ENCODE peak calls at places on chromosome 10, in six cellular contexts. One of them, this sample, is unnamed.

GRCh38 chr10:65620404-65621048 is 1305.3 kb upstream of the LRRTM3 start:
- DNase-seq in B cell: no peak
- DNase-seq in AG10803: no peak
- DNase-seq in neural crest cell: no peak
- DNase-seq in AG04449: no peak
- DNase-seq in BJ: no peak
- DNase-seq in this sample: no peak

GRCh38 chr10:131819241-131820072 is 81.4 kb upstream of the PPP2R2D start:
- DNase-seq in B cell: no peak
- DNase-seq in AG10803: no peak
- DNase-seq in neural crest cell: no peak
- DNase-seq in AG04449: no peak
- DNase-seq in BJ: no peak
- DNase-seq in this sample: peak; percentile 49

GRCh38 chr10:123804716-123805115 is 86.9 kb downstream of the CPXM2 start:
- DNase-seq in B cell: no peak
- DNase-seq in AG10803: peak; percentile 89
- DNase-seq in neural crest cell: no peak
- DNase-seq in AG04449: peak; percentile 47
- DNase-seq in BJ: peak; percentile 37
- DNase-seq in this sample: no peak

GRCh38 chr10:80443531-80443974 is 10.6 kb upstream of the TSPAN14 start:
- DNase-seq in B cell: no peak
- DNase-seq in AG10803: peak; percentile 35
- DNase-seq in neural crest cell: no peak
- DNase-seq in AG04449: no peak
- DNase-seq in BJ: no peak
- DNase-seq in this sample: no peak

GRCh38 chr10:12358863-12359647 is 9.7 kb downstream of the CAMK1D start:
- DNase-seq in B cell: no peak
- DNase-seq in AG10803: no peak
- DNase-seq in neural crest cell: no peak
- DNase-seq in AG04449: no peak
- DNase-seq in BJ: no peak
- DNase-seq in this sample: no peak

GRCh38 chr10:130747946-130748345 is 563.6 kb downstream of the TCERG1L start:
- DNase-seq in B cell: no peak
- DNase-seq in AG10803: no peak
- DNase-seq in neural crest cell: no peak
- DNase-seq in AG04449: no peak
- DNase-seq in BJ: no peak
- DNase-seq in this sample: no peak

GRCh38 chr10:11863353-11864105 is 40.4 kb downstream of the PROSER2 start:
- DNase-seq in B cell: peak; percentile 69
- DNase-seq in AG10803: no peak
- DNase-seq in neural crest cell: no peak
- DNase-seq in AG04449: no peak
- DNase-seq in BJ: no peak
- DNase-seq in this sample: no peak

GRCh38 chr10:71623098-71623985 is 96.2 kb downstream of the C10orf105 start:
- DNase-seq in B cell: no peak
- DNase-seq in AG10803: peak; percentile 48
- DNase-seq in neural crest cell: peak; percentile 28
- DNase-seq in AG04449: no peak
- DNase-seq in BJ: no peak
- DNase-seq in this sample: peak; percentile 25

GRCh38 chr10:132396495-132397035 is 435 bp upstream of the PWWP2B start:
- DNase-seq in B cell: peak; percentile 71
- DNase-seq in AG10803: peak; percentile 42
- DNase-seq in neural crest cell: peak; percentile 53
- DNase-seq in AG04449: no peak
- DNase-seq in BJ: no peak
- DNase-seq in this sample: peak; percentile 78

GRCh38 chr10:33661580-33662269 is 327.3 kb upstream of the NRP1 start:
- DNase-seq in B cell: no peak
- DNase-seq in AG10803: peak; percentile 98
- DNase-seq in neural crest cell: peak; percentile 3
- DNase-seq in AG04449: no peak
- DNase-seq in BJ: peak; percentile 67
- DNase-seq in this sample: no peak

DNA sequence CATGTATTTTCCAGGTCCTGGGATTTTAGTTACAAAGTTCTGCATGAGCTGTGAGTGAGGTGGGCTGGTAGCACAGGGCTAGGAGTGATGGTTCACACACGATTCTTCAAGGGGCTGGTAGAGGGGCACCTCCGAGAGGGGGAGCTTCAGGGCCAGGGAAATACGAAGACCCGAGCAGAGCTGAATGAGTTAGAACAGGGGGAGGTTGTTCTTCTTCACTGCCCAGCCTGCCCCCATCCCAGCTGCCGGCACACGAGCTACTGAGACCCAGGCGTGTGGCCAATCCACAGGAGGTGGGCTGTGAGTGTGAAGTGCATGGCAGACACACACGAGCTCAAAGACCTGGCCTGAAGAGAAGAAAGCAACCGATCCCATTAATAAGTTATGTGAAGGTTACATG is 256.1 kb upstream of the ZNF32 start:
- DNase-seq in B cell: no peak
- DNase-seq in AG10803: no peak
- DNase-seq in neural crest cell: no peak
- DNase-seq in AG04449: no peak
- DNase-seq in BJ: no peak
- DNase-seq in this sample: no peak
- TF ChIP-seq CTCF in B cell: no peak
- TF ChIP-seq CTCF in AG10803: no peak
- TF ChIP-seq CTCF in neural crest cell: no peak
- TF ChIP-seq CTCF in AG04449: no peak
- TF ChIP-seq CTCF in BJ: no peak
- TF ChIP-seq CTCF in this sample: no peak

DNA sequence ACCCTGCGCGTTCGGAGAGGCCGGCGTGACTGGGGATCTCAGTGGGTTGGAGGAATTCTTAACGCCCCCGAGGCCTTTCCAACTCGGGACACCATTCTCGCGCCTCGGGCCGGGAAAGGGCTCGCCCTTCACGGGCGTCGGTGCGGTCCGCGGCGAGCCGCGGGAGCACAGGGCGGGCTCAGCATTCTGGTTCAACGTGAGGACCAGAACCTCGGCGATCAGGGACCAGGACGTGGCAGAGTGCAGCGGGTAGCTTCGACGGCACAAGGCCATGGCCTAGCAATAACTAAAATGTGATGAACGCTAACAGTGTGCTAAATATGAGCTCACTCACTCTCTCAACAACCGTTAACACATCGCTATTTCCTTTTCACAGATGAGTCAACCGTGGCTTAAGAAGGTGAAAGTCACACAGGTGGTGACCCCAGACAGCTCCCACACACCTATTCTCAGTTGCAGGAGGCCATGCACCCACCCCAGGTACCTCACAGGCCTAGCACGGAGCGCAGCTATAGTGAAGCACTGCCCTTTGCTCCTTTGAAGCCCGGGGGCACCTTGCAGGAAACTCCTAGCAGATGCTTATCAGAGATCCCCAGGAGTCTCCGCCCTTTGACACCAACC is 4.5 kb upstream of the EMX2 start:
- DNase-seq in B cell: no peak
- DNase-seq in AG10803: peak; percentile 68
- DNase-seq in neural crest cell: no peak
- DNase-seq in AG04449: no peak
- DNase-seq in BJ: no peak
- DNase-seq in this sample: no peak
- TF ChIP-seq CTCF in B cell: no peak
- TF ChIP-seq CTCF in AG10803: no peak
- TF ChIP-seq CTCF in neural crest cell: no peak
- TF ChIP-seq CTCF in AG04449: no peak
- TF ChIP-seq CTCF in BJ: no peak
- TF ChIP-seq CTCF in this sample: no peak

GRCh38 chr10:70265032-70265689 is 18.6 kb downstream of the NPFFR1 start:
- DNase-seq in B cell: no peak
- DNase-seq in AG10803: no peak
- DNase-seq in neural crest cell: no peak
- DNase-seq in AG04449: no peak
- DNase-seq in BJ: no peak
- DNase-seq in this sample: no peak
- TF ChIP-seq CTCF in B cell: no peak
- TF ChIP-seq CTCF in AG10803: no peak
- TF ChIP-seq CTCF in neural crest cell: peak; percentile 52
- TF ChIP-seq CTCF in AG04449: no peak
- TF ChIP-seq CTCF in BJ: no peak
- TF ChIP-seq CTCF in this sample: no peak

GRCh38 chr10:127715782-127716378 is 21.1 kb upstream of the FOXI2 start:
- DNase-seq in B cell: no peak
- DNase-seq in AG10803: peak; percentile 7
- DNase-seq in neural crest cell: no peak
- DNase-seq in AG04449: no peak
- DNase-seq in BJ: no peak
- DNase-seq in this sample: no peak
- TF ChIP-seq CTCF in B cell: peak; percentile 58
- TF ChIP-seq CTCF in AG10803: peak; percentile 34
- TF ChIP-seq CTCF in neural crest cell: peak; percentile 78
- TF ChIP-seq CTCF in AG04449: no peak
- TF ChIP-seq CTCF in BJ: no peak
- TF ChIP-seq CTCF in this sample: peak; percentile 59

GRCh38 chr10:63133787-63134557 is 844 bp downstream of the NRBF2 start:
- DNase-seq in B cell: no peak
- DNase-seq in AG10803: peak; percentile 58
- DNase-seq in neural crest cell: no peak
- DNase-seq in AG04449: no peak
- DNase-seq in BJ: no peak
- DNase-seq in this sample: no peak

GRCh38 chr10:63132651-63133055 is 475 bp upstream of the NRBF2 start:
- DNase-seq in B cell: no peak
- DNase-seq in AG10803: no peak
- DNase-seq in neural crest cell: no peak
- DNase-seq in AG04449: no peak
- DNase-seq in BJ: no peak
- DNase-seq in this sample: no peak

GRCh38 chr10:63129888-63130287 is 3.2 kb upstream of the NRBF2 start:
- DNase-seq in B cell: no peak
- DNase-seq in AG10803: no peak
- DNase-seq in neural crest cell: no peak
- DNase-seq in AG04449: no peak
- DNase-seq in BJ: no peak
- DNase-seq in this sample: no peak

GRCh38 chr10:63137306-63137705 is 4.2 kb downstream of the NRBF2 start:
- DNase-seq in B cell: no peak
- DNase-seq in AG10803: peak; percentile 69
- DNase-seq in neural crest cell: no peak
- DNase-seq in AG04449: no peak
- DNase-seq in BJ: no peak
- DNase-seq in this sample: no peak

GRCh38 chr10:63133056-63133786 is at the start of gene NRBF2:
- DNase-seq in B cell: peak; percentile 95
- DNase-seq in AG10803: peak; percentile 98
- DNase-seq in neural crest cell: peak; percentile 90
- DNase-seq in AG04449: peak; percentile 84
- DNase-seq in BJ: peak; percentile 87
- DNase-seq in this sample: peak; percentile 90
- TF ChIP-seq CTCF in B cell: peak; percentile 39
- TF ChIP-seq CTCF in AG10803: peak; percentile 26
- TF ChIP-seq CTCF in neural crest cell: peak; percentile 43
- TF ChIP-seq CTCF in AG04449: peak; percentile 40
- TF ChIP-seq CTCF in BJ: peak; percentile 49
- TF ChIP-seq CTCF in this sample: no peak

DNA sequence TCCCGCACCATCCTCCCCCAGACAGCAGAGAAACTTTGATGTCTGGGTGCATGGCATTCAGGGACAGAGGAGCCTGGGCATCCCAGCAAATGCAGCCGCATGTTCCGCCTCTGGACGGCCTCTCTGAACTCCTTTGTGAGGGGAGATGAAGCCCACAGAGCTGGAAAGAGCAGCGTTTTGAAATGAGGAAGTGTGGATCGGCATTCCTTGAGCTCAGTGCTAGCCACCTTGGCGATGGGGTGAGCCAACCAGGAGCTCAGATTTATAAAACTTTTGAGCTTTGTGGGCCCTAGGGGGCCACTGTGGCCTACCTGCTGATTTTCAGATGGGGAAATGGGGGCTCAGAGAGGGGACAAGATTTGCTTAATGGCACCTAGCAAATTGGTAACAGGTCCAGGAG is 126.4 kb upstream of the TCF7L2 start:
- DNase-seq in B cell: no peak
- DNase-seq in AG10803: no peak
- DNase-seq in neural crest cell: no peak
- DNase-seq in AG04449: no peak
- DNase-seq in BJ: no peak
- DNase-seq in this sample: no peak
- TF ChIP-seq CTCF in B cell: no peak
- TF ChIP-seq CTCF in AG10803: no peak
- TF ChIP-seq CTCF in neural crest cell: no peak
- TF ChIP-seq CTCF in AG04449: no peak
- TF ChIP-seq CTCF in BJ: no peak
- TF ChIP-seq CTCF in this sample: no peak

DNA sequence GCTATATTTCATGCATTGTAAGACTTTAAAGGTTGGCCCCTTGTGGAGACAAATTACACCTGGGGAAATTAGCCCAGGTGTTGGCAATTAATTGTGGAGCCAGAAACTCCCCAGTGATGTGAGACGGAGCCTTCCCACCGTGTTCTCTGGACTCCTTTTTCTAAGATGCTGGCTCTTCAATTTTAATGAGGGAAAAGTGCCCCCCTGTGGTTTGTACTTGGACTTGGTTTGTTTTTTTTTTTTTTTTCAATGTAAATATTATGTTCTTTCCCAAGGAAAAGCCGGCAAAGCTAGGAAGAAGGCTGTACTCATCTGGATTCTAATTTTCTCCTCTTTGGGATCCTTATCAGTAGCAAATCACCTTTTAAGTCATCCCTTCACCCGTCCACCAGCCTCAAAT is 20.2 kb upstream of the ST8SIA6 start:
- DNase-seq in B cell: no peak
- DNase-seq in AG10803: no peak
- DNase-seq in neural crest cell: no peak
- DNase-seq in AG04449: no peak
- DNase-seq in BJ: no peak
- DNase-seq in this sample: no peak
- TF ChIP-seq CTCF in B cell: no peak
- TF ChIP-seq CTCF in AG10803: no peak
- TF ChIP-seq CTCF in neural crest cell: peak; percentile 34
- TF ChIP-seq CTCF in AG04449: no peak
- TF ChIP-seq CTCF in BJ: peak; percentile 22
- TF ChIP-seq CTCF in this sample: no peak

GRCh38 chr10:16811765-16812164 is 5.5 kb downstream of the RSU1 start:
- DNase-seq in B cell: no peak
- DNase-seq in AG10803: no peak
- DNase-seq in neural crest cell: no peak
- DNase-seq in AG04449: no peak
- DNase-seq in BJ: no peak
- DNase-seq in this sample: no peak
- TF ChIP-seq CTCF in B cell: no peak
- TF ChIP-seq CTCF in AG10803: no peak
- TF ChIP-seq CTCF in neural crest cell: no peak
- TF ChIP-seq CTCF in AG04449: no peak
- TF ChIP-seq CTCF in BJ: no peak
- TF ChIP-seq CTCF in this sample: no peak

GRCh38 chr10:89959433-89960110 is 258.2 kb downstream of the KIF20B start:
- DNase-seq in B cell: no peak
- DNase-seq in AG10803: no peak
- DNase-seq in neural crest cell: no peak
- DNase-seq in AG04449: no peak
- DNase-seq in BJ: no peak
- DNase-seq in this sample: no peak

GRCh38 chr10:89952314-89952713 is 250.9 kb downstream of the KIF20B start:
- DNase-seq in B cell: no peak
- DNase-seq in AG10803: no peak
- DNase-seq in neural crest cell: no peak
- DNase-seq in AG04449: no peak
- DNase-seq in BJ: no peak
- DNase-seq in this sample: no peak

GRCh38 chr10:89954787-89955566 is 253.6 kb downstream of the KIF20B start:
- DNase-seq in B cell: no peak
- DNase-seq in AG10803: no peak
- DNase-seq in neural crest cell: no peak
- DNase-seq in AG04449: no peak
- DNase-seq in BJ: no peak
- DNase-seq in this sample: no peak
- TF ChIP-seq CTCF in B cell: peak; percentile 68
- TF ChIP-seq CTCF in AG10803: no peak
- TF ChIP-seq CTCF in neural crest cell: peak; percentile 61
- TF ChIP-seq CTCF in AG04449: no peak
- TF ChIP-seq CTCF in BJ: peak; percentile 34
- TF ChIP-seq CTCF in this sample: no peak